ENCODE peak calls at places on chromosomes 13 and 19, in eight cellular contexts. One of them, this sample, is unnamed.

GRCh38 chr13:21203132-21203531 is 26.7 kb downstream of the MRPL57 start:
- DNase-seq in activated CD4-positive, CD25-positive, alpha-beta regulatory T cell: no peak
- DNase-seq in ACHN: no peak
- DNase-seq in nephron progenitor cell: no peak
- DNase-seq in stimulated activated CD4-positive, alpha-beta T cell treated with anti-CD3 and anti-CD28 coated beads, Interleukin-4, amount 100 ng/mL, for 24 hours: no peak
- DNase-seq in stimulated activated CD8-positive, alpha-beta memory T cell treated with anti-CD3 and anti-CD28 coated beads, Interleukin-4, amount 100 ng/mL, for 1 hour: no peak
- DNase-seq in fibroblast of gingiva: no peak
- DNase-seq in HS-5: no peak
- DNase-seq in this sample: no peak

GRCh38 chr13:89401209-89401810 is 1730.1 kb downstream of the SLITRK5 start:
- DNase-seq in activated CD4-positive, CD25-positive, alpha-beta regulatory T cell: no peak
- DNase-seq in ACHN: peak; percentile 18
- DNase-seq in nephron progenitor cell: no peak
- DNase-seq in stimulated activated CD4-positive, alpha-beta T cell treated with anti-CD3 and anti-CD28 coated beads, Interleukin-4, amount 100 ng/mL, for 24 hours: no peak
- DNase-seq in stimulated activated CD8-positive, alpha-beta memory T cell treated with anti-CD3 and anti-CD28 coated beads, Interleukin-4, amount 100 ng/mL, for 1 hour: no peak
- DNase-seq in fibroblast of gingiva: peak; percentile 67
- DNase-seq in HS-5: peak; percentile 37
- DNase-seq in this sample: no peak

GRCh38 chr13:59710995-59711701 is 452.6 kb downstream of the DIAPH3 start:
- DNase-seq in activated CD4-positive, CD25-positive, alpha-beta regulatory T cell: no peak
- DNase-seq in ACHN: no peak
- DNase-seq in nephron progenitor cell: no peak
- DNase-seq in stimulated activated CD4-positive, alpha-beta T cell treated with anti-CD3 and anti-CD28 coated beads, Interleukin-4, amount 100 ng/mL, for 24 hours: no peak
- DNase-seq in stimulated activated CD8-positive, alpha-beta memory T cell treated with anti-CD3 and anti-CD28 coated beads, Interleukin-4, amount 100 ng/mL, for 1 hour: no peak
- DNase-seq in fibroblast of gingiva: peak; percentile 3
- DNase-seq in HS-5: no peak
- DNase-seq in this sample: no peak

GRCh38 chr19:32682317-32682716 is 6.7 kb downstream of the RGS9BP start:
- DNase-seq in activated CD4-positive, CD25-positive, alpha-beta regulatory T cell: no peak
- DNase-seq in ACHN: no peak
- DNase-seq in nephron progenitor cell: no peak
- DNase-seq in stimulated activated CD4-positive, alpha-beta T cell treated with anti-CD3 and anti-CD28 coated beads, Interleukin-4, amount 100 ng/mL, for 24 hours: no peak
- DNase-seq in stimulated activated CD8-positive, alpha-beta memory T cell treated with anti-CD3 and anti-CD28 coated beads, Interleukin-4, amount 100 ng/mL, for 1 hour: no peak
- DNase-seq in fibroblast of gingiva: no peak
- DNase-seq in HS-5: no peak
- DNase-seq in this sample: no peak

GRCh38 chr19:1214862-1215731 is 9.5 kb downstream of the STK11 start:
- DNase-seq in activated CD4-positive, CD25-positive, alpha-beta regulatory T cell: no peak
- DNase-seq in ACHN: no peak
- DNase-seq in nephron progenitor cell: no peak
- DNase-seq in stimulated activated CD4-positive, alpha-beta T cell treated with anti-CD3 and anti-CD28 coated beads, Interleukin-4, amount 100 ng/mL, for 24 hours: no peak
- DNase-seq in stimulated activated CD8-positive, alpha-beta memory T cell treated with anti-CD3 and anti-CD28 coated beads, Interleukin-4, amount 100 ng/mL, for 1 hour: no peak
- DNase-seq in fibroblast of gingiva: peak; percentile 66
- DNase-seq in HS-5: no peak
- DNase-seq in this sample: no peak

GRCh38 chr13:50152224-50152623 is 137.0 kb downstream of the KCNRG start:
- DNase-seq in activated CD4-positive, CD25-positive, alpha-beta regulatory T cell: no peak
- DNase-seq in ACHN: peak; percentile 14
- DNase-seq in nephron progenitor cell: no peak
- DNase-seq in stimulated activated CD4-positive, alpha-beta T cell treated with anti-CD3 and anti-CD28 coated beads, Interleukin-4, amount 100 ng/mL, for 24 hours: no peak
- DNase-seq in stimulated activated CD8-positive, alpha-beta memory T cell treated with anti-CD3 and anti-CD28 coated beads, Interleukin-4, amount 100 ng/mL, for 1 hour: no peak
- DNase-seq in fibroblast of gingiva: no peak
- DNase-seq in HS-5: no peak
- DNase-seq in this sample: no peak

GRCh38 chr19:43755256-43755801 is 567 bp upstream of the SMG9 start:
- DNase-seq in activated CD4-positive, CD25-positive, alpha-beta regulatory T cell: peak; percentile 56
- DNase-seq in ACHN: peak; percentile 64
- DNase-seq in nephron progenitor cell: peak; percentile 80
- DNase-seq in stimulated activated CD4-positive, alpha-beta T cell treated with anti-CD3 and anti-CD28 coated beads, Interleukin-4, amount 100 ng/mL, for 24 hours: peak; percentile 84
- DNase-seq in stimulated activated CD8-positive, alpha-beta memory T cell treated with anti-CD3 and anti-CD28 coated beads, Interleukin-4, amount 100 ng/mL, for 1 hour: peak; percentile 52
- DNase-seq in fibroblast of gingiva: peak; percentile 61
- DNase-seq in HS-5: peak; percentile 23
- DNase-seq in this sample: peak; percentile 81

GRCh38 chr19:8174706-8175105 is 25.3 kb upstream of the FBN3 start:
- DNase-seq in activated CD4-positive, CD25-positive, alpha-beta regulatory T cell: no peak
- DNase-seq in ACHN: peak; percentile 81
- DNase-seq in nephron progenitor cell: no peak
- DNase-seq in stimulated activated CD4-positive, alpha-beta T cell treated with anti-CD3 and anti-CD28 coated beads, Interleukin-4, amount 100 ng/mL, for 24 hours: no peak
- DNase-seq in stimulated activated CD8-positive, alpha-beta memory T cell treated with anti-CD3 and anti-CD28 coated beads, Interleukin-4, amount 100 ng/mL, for 1 hour: no peak
- DNase-seq in fibroblast of gingiva: peak; percentile 19
- DNase-seq in HS-5: peak; percentile 16
- DNase-seq in this sample: no peak

GRCh38 chr19:58379276-58379675 is 1.6 kb downstream of the ZNF837 start:
- DNase-seq in activated CD4-positive, CD25-positive, alpha-beta regulatory T cell: no peak
- DNase-seq in ACHN: no peak
- DNase-seq in nephron progenitor cell: no peak
- DNase-seq in stimulated activated CD4-positive, alpha-beta T cell treated with anti-CD3 and anti-CD28 coated beads, Interleukin-4, amount 100 ng/mL, for 24 hours: no peak
- DNase-seq in stimulated activated CD8-positive, alpha-beta memory T cell treated with anti-CD3 and anti-CD28 coated beads, Interleukin-4, amount 100 ng/mL, for 1 hour: no peak
- DNase-seq in fibroblast of gingiva: no peak
- DNase-seq in HS-5: no peak
- DNase-seq in this sample: no peak

GRCh38 chr19:36417752-36418286 is 625 bp downstream of the ZFP82 start:
- DNase-seq in activated CD4-positive, CD25-positive, alpha-beta regulatory T cell: no peak
- DNase-seq in ACHN: no peak
- DNase-seq in nephron progenitor cell: peak; percentile 2
- DNase-seq in stimulated activated CD4-positive, alpha-beta T cell treated with anti-CD3 and anti-CD28 coated beads, Interleukin-4, amount 100 ng/mL, for 24 hours: no peak
- DNase-seq in stimulated activated CD8-positive, alpha-beta memory T cell treated with anti-CD3 and anti-CD28 coated beads, Interleukin-4, amount 100 ng/mL, for 1 hour: no peak
- DNase-seq in fibroblast of gingiva: no peak
- DNase-seq in HS-5: no peak
- DNase-seq in this sample: no peak

GRCh38 chr13:48431431-48431830 is 18.5 kb upstream of the LPAR6 start:
- DNase-seq in activated CD4-positive, CD25-positive, alpha-beta regulatory T cell: no peak
- DNase-seq in ACHN: no peak
- DNase-seq in nephron progenitor cell: no peak
- DNase-seq in stimulated activated CD4-positive, alpha-beta T cell treated with anti-CD3 and anti-CD28 coated beads, Interleukin-4, amount 100 ng/mL, for 24 hours: no peak
- DNase-seq in stimulated activated CD8-positive, alpha-beta memory T cell treated with anti-CD3 and anti-CD28 coated beads, Interleukin-4, amount 100 ng/mL, for 1 hour: no peak
- DNase-seq in fibroblast of gingiva: no peak
- DNase-seq in HS-5: no peak
- DNase-seq in this sample: no peak

GRCh38 chr13:23510544-23510916 is 59.7 kb upstream of the TNFRSF19 start:
- DNase-seq in activated CD4-positive, CD25-positive, alpha-beta regulatory T cell: no peak
- DNase-seq in ACHN: no peak
- DNase-seq in nephron progenitor cell: no peak
- DNase-seq in stimulated activated CD4-positive, alpha-beta T cell treated with anti-CD3 and anti-CD28 coated beads, Interleukin-4, amount 100 ng/mL, for 24 hours: no peak
- DNase-seq in stimulated activated CD8-positive, alpha-beta memory T cell treated with anti-CD3 and anti-CD28 coated beads, Interleukin-4, amount 100 ng/mL, for 1 hour: no peak
- DNase-seq in fibroblast of gingiva: peak; percentile 85
- DNase-seq in HS-5: no peak
- DNase-seq in this sample: no peak

GRCh38 chr19:17402982-17403855 is 2.2 kb downstream of the BST2 start:
- DNase-seq in activated CD4-positive, CD25-positive, alpha-beta regulatory T cell: no peak
- DNase-seq in ACHN: no peak
- DNase-seq in nephron progenitor cell: peak; percentile 71
- DNase-seq in stimulated activated CD4-positive, alpha-beta T cell treated with anti-CD3 and anti-CD28 coated beads, Interleukin-4, amount 100 ng/mL, for 24 hours: peak; percentile 54
- DNase-seq in stimulated activated CD8-positive, alpha-beta memory T cell treated with anti-CD3 and anti-CD28 coated beads, Interleukin-4, amount 100 ng/mL, for 1 hour: no peak
- DNase-seq in fibroblast of gingiva: no peak
- DNase-seq in HS-5: no peak
- DNase-seq in this sample: no peak

GRCh38 chr19:12872941-12873890 is 8.0 kb downstream of the DNASE2 start:
- DNase-seq in activated CD4-positive, CD25-positive, alpha-beta regulatory T cell: no peak
- DNase-seq in ACHN: peak; percentile 72
- DNase-seq in nephron progenitor cell: peak; percentile 41
- DNase-seq in stimulated activated CD4-positive, alpha-beta T cell treated with anti-CD3 and anti-CD28 coated beads, Interleukin-4, amount 100 ng/mL, for 24 hours: peak; percentile 50
- DNase-seq in stimulated activated CD8-positive, alpha-beta memory T cell treated with anti-CD3 and anti-CD28 coated beads, Interleukin-4, amount 100 ng/mL, for 1 hour: no peak
- DNase-seq in fibroblast of gingiva: no peak
- DNase-seq in HS-5: no peak
- DNase-seq in this sample: peak; percentile 43

GRCh38 chr19:6238643-6239281 is 41.0 kb downstream of the MLLT1 start:
- DNase-seq in activated CD4-positive, CD25-positive, alpha-beta regulatory T cell: no peak
- DNase-seq in ACHN: no peak
- DNase-seq in nephron progenitor cell: no peak
- DNase-seq in stimulated activated CD4-positive, alpha-beta T cell treated with anti-CD3 and anti-CD28 coated beads, Interleukin-4, amount 100 ng/mL, for 24 hours: no peak
- DNase-seq in stimulated activated CD8-positive, alpha-beta memory T cell treated with anti-CD3 and anti-CD28 coated beads, Interleukin-4, amount 100 ng/mL, for 1 hour: no peak
- DNase-seq in fibroblast of gingiva: peak; percentile 77
- DNase-seq in HS-5: no peak
- DNase-seq in this sample: no peak

GRCh38 chr13:24086642-24087041 is 73.9 kb upstream of the SPATA13 start:
- DNase-seq in activated CD4-positive, CD25-positive, alpha-beta regulatory T cell: no peak
- DNase-seq in ACHN: no peak
- DNase-seq in nephron progenitor cell: peak; percentile 7
- DNase-seq in stimulated activated CD4-positive, alpha-beta T cell treated with anti-CD3 and anti-CD28 coated beads, Interleukin-4, amount 100 ng/mL, for 24 hours: no peak
- DNase-seq in stimulated activated CD8-positive, alpha-beta memory T cell treated with anti-CD3 and anti-CD28 coated beads, Interleukin-4, amount 100 ng/mL, for 1 hour: no peak
- DNase-seq in fibroblast of gingiva: no peak
- DNase-seq in HS-5: no peak
- DNase-seq in this sample: no peak

GRCh38 chr13:104949840-104950805 is 1585.3 kb downstream of the EFNB2 start:
- DNase-seq in activated CD4-positive, CD25-positive, alpha-beta regulatory T cell: no peak
- DNase-seq in ACHN: peak; percentile 73
- DNase-seq in nephron progenitor cell: no peak
- DNase-seq in stimulated activated CD4-positive, alpha-beta T cell treated with anti-CD3 and anti-CD28 coated beads, Interleukin-4, amount 100 ng/mL, for 24 hours: no peak
- DNase-seq in stimulated activated CD8-positive, alpha-beta memory T cell treated with anti-CD3 and anti-CD28 coated beads, Interleukin-4, amount 100 ng/mL, for 1 hour: no peak
- DNase-seq in fibroblast of gingiva: no peak
- DNase-seq in HS-5: no peak
- DNase-seq in this sample: no peak

GRCh38 chr13:53206455-53206854 is 177.8 kb downstream of the OLFM4 start:
- DNase-seq in activated CD4-positive, CD25-positive, alpha-beta regulatory T cell: no peak
- DNase-seq in ACHN: peak; percentile 18
- DNase-seq in nephron progenitor cell: no peak
- DNase-seq in stimulated activated CD4-positive, alpha-beta T cell treated with anti-CD3 and anti-CD28 coated beads, Interleukin-4, amount 100 ng/mL, for 24 hours: no peak
- DNase-seq in stimulated activated CD8-positive, alpha-beta memory T cell treated with anti-CD3 and anti-CD28 coated beads, Interleukin-4, amount 100 ng/mL, for 1 hour: no peak
- DNase-seq in fibroblast of gingiva: no peak
- DNase-seq in HS-5: no peak
- DNase-seq in this sample: no peak

GRCh38 chr13:34207334-34207733 is 389.4 kb downstream of the RFC3 start:
- DNase-seq in activated CD4-positive, CD25-positive, alpha-beta regulatory T cell: no peak
- DNase-seq in ACHN: peak; percentile 5
- DNase-seq in nephron progenitor cell: no peak
- DNase-seq in stimulated activated CD4-positive, alpha-beta T cell treated with anti-CD3 and anti-CD28 coated beads, Interleukin-4, amount 100 ng/mL, for 24 hours: no peak
- DNase-seq in stimulated activated CD8-positive, alpha-beta memory T cell treated with anti-CD3 and anti-CD28 coated beads, Interleukin-4, amount 100 ng/mL, for 1 hour: no peak
- DNase-seq in fibroblast of gingiva: peak; percentile 49
- DNase-seq in HS-5: peak; percentile 24
- DNase-seq in this sample: no peak

GRCh38 chr19:35545855-35546381 is 492 bp downstream of the TMEM147 start:
- DNase-seq in activated CD4-positive, CD25-positive, alpha-beta regulatory T cell: no peak
- DNase-seq in ACHN: peak; percentile 32
- DNase-seq in nephron progenitor cell: peak; percentile 59
- DNase-seq in stimulated activated CD4-positive, alpha-beta T cell treated with anti-CD3 and anti-CD28 coated beads, Interleukin-4, amount 100 ng/mL, for 24 hours: peak; percentile 67
- DNase-seq in stimulated activated CD8-positive, alpha-beta memory T cell treated with anti-CD3 and anti-CD28 coated beads, Interleukin-4, amount 100 ng/mL, for 1 hour: no peak
- DNase-seq in fibroblast of gingiva: no peak
- DNase-seq in HS-5: no peak
- DNase-seq in this sample: peak; percentile 67

GRCh38 chr19:12676928-12677327 is 4.8 kb downstream of the DHPS start:
- DNase-seq in activated CD4-positive, CD25-positive, alpha-beta regulatory T cell: no peak
- DNase-seq in ACHN: no peak
- DNase-seq in nephron progenitor cell: no peak
- DNase-seq in stimulated activated CD4-positive, alpha-beta T cell treated with anti-CD3 and anti-CD28 coated beads, Interleukin-4, amount 100 ng/mL, for 24 hours: no peak
- DNase-seq in stimulated activated CD8-positive, alpha-beta memory T cell treated with anti-CD3 and anti-CD28 coated beads, Interleukin-4, amount 100 ng/mL, for 1 hour: no peak
- DNase-seq in fibroblast of gingiva: no peak
- DNase-seq in HS-5: no peak
- DNase-seq in this sample: no peak

GRCh38 chr13:99629641-99630040 is 128.4 kb downstream of the TM9SF2 start:
- DNase-seq in activated CD4-positive, CD25-positive, alpha-beta regulatory T cell: no peak
- DNase-seq in ACHN: no peak
- DNase-seq in nephron progenitor cell: no peak
- DNase-seq in stimulated activated CD4-positive, alpha-beta T cell treated with anti-CD3 and anti-CD28 coated beads, Interleukin-4, amount 100 ng/mL, for 24 hours: no peak
- DNase-seq in stimulated activated CD8-positive, alpha-beta memory T cell treated with anti-CD3 and anti-CD28 coated beads, Interleukin-4, amount 100 ng/mL, for 1 hour: no peak
- DNase-seq in fibroblast of gingiva: no peak
- DNase-seq in HS-5: no peak
- DNase-seq in this sample: no peak